ENCODE peak calls at places on chromosomes 3 and 15, in seven cellular contexts. R, E, S, Z, P, I and V are unnamed samples.

GRCh38 chr15:27358751-27359434 is 387.9 kb downstream of the GABRG3 start:
- DNase-seq in R (no peak), E (no peak), S (peak), Z (no peak), P (no peak), I (peak), V (no peak)

GRCh38 chr3:165070682-165071081 is 7.6 kb downstream of the SI start:
- DNase-seq in R (no peak), E (no peak), S (no peak), Z (no peak), P (no peak), I (no peak), V (no peak)

GRCh38 chr3:41690766-41691563 is 270.9 kb downstream of the ULK4 start:
- DNase-seq in R (no peak), E (no peak), S (no peak), Z (no peak), P (no peak), I (peak), V (no peak)

GRCh38 chr15:40115670-40116093 is 7.0 kb upstream of the BMF start:
- DNase-seq in R (no peak), E (no peak), S (no peak), Z (peak), P (no peak), I (no peak), V (peak)

GRCh38 chr3:95197661-95198060 is 1134.8 kb downstream of the NSUN3 start:
- DNase-seq in R (no peak), E (no peak), S (no peak), Z (no peak), P (no peak), I (no peak), V (no peak)

GRCh38 chr15:45855210-45855906 is 220.5 kb downstream of the SQOR start:
- DNase-seq in R (no peak), E (no peak), S (no peak), Z (no peak), P (no peak), I (no peak), V (no peak)

GRCh38 chr15:25787381-25787780 is 75.7 kb downstream of the ATP10A start:
- DNase-seq in R (peak), E (no peak), S (no peak), Z (no peak), P (no peak), I (no peak), V (peak)

GRCh38 chr15:94026458-94026967 is 204.8 kb upstream of the MCTP2 start:
- DNase-seq in R (peak), E (peak), S (peak), Z (no peak), P (no peak), I (peak), V (peak)

GRCh38 chr3:124792341-124793034 is 62.2 kb downstream of the UMPS start:
- DNase-seq in R (no peak), E (no peak), S (peak), Z (no peak), P (no peak), I (no peak), V (no peak)

GRCh38 chr15:61794276-61794675 is 266.0 kb downstream of the VPS13C start:
- DNase-seq in R (no peak), E (no peak), S (no peak), Z (no peak), P (no peak), I (peak), V (no peak)

GRCh38 chr3:171353423-171353822 is 106.8 kb downstream of the TNIK start:
- DNase-seq in R (peak), E (no peak), S (peak), Z (no peak), P (no peak), I (no peak), V (peak)

GRCh38 chr3:7518471-7518870 is 657.6 kb downstream of the GRM7 start:
- DNase-seq in R (no peak), E (no peak), S (no peak), Z (no peak), P (no peak), I (peak), V (peak)

GRCh38 chr3:71180524-71180923 is 403.0 kb downstream of the FOXP1 start:
- DNase-seq in R (no peak), E (no peak), S (no peak), Z (no peak), P (no peak), I (no peak), V (no peak)

GRCh38 chr15:70526221-70526973 is 237.0 kb downstream of the UACA start:
- DNase-seq in R (peak), E (no peak), S (peak), Z (no peak), P (no peak), I (peak), V (peak)

GRCh38 chr3:187252311-187252710 is 39.2 kb downstream of the MASP1 start:
- DNase-seq in R (peak), E (no peak), S (no peak), Z (no peak), P (no peak), I (no peak), V (no peak)

GRCh38 chr3:184815046-184815930 is 3.3 kb downstream of the VPS8 start:
- DNase-seq in R (peak), E (peak), S (peak), Z (peak), P (no peak), I (peak), V (peak)

GRCh38 chr15:69685524-69686452 is 233.2 kb downstream of the RPLP1 start:
- DNase-seq in R (no peak), E (no peak), S (no peak), Z (no peak), P (no peak), I (no peak), V (peak)

GRCh38 chr3:173659972-173660371 is 262.4 kb downstream of the NLGN1 start:
- DNase-seq in R (no peak), E (no peak), S (peak), Z (no peak), P (no peak), I (no peak), V (no peak)

GRCh38 chr3:10437272-10437994 is 68.0 kb downstream of the ATP2B2 start:
- DNase-seq in R (peak), E (peak), S (peak), Z (peak), P (no peak), I (peak), V (peak)

GRCh38 chr15:94387854-94388441 is 156.6 kb downstream of the MCTP2 start:
- DNase-seq in R (no peak), E (no peak), S (no peak), Z (no peak), P (no peak), I (no peak), V (no peak)

GRCh38 chr3:43102773-43103480 is 3.0 kb downstream of the POMGNT2 start:
- DNase-seq in R (no peak), E (no peak), S (no peak), Z (no peak), P (no peak), I (no peak), V (no peak)

GRCh38 chr3:114384558-114384903 is 90.7 kb downstream of the TIGIT start:
- DNase-seq in R (no peak), E (no peak), S (no peak), Z (no peak), P (no peak), I (no peak), V (no peak)

GRCh38 chr3:114380233-114380645 is 86.4 kb downstream of the TIGIT start:
- DNase-seq in R (peak), E (peak), S (peak), Z (no peak), P (peak), I (peak), V (no peak)

GRCh38 chr3:114389156-114389555 is 95.3 kb downstream of the TIGIT start:
- DNase-seq in R (no peak), E (no peak), S (no peak), Z (peak), P (no peak), I (no peak), V (no peak)

GRCh38 chr3:114379266-114379665 is 85.4 kb downstream of the TIGIT start:
- DNase-seq in R (peak), E (no peak), S (peak), Z (no peak), P (no peak), I (no peak), V (no peak)

GRCh38 chr3:114383875-114384557 is 90.2 kb downstream of the TIGIT start:
- DNase-seq in R (peak), E (peak), S (peak), Z (peak), P (peak), I (peak), V (peak)
- H3K4me3 ChIP-seq in R (no peak), E (peak), S (peak), Z (peak), P (peak), I (peak), V (peak)

DNA sequence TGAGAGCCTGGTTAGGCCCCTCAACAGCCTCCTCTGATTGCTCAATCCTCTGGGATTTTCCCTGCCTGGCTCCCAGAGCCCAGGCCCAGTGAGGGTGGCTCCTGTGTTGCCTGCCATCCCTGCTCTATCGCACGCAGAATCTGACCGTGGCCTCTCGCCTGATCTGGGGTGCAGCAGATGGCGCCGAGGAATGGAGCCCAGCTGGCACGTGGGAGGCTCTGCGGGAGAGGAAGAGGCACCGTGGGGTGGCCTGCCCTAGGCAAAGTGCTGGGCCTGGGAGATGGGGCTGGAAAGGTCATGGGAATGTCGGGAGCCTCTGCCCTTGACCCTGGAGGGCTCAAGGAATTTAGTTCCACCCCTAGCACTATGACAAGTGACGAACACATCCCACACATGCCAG is 10.3 kb downstream of the SV2B start:
- DNase-seq in R (no peak), E (no peak), S (no peak), Z (no peak), P (no peak), I (no peak), V (no peak)
- H3K4me3 ChIP-seq in R (no peak), E (no peak), S (no peak), Z (no peak), P (no peak), I (no peak), V (no peak)

GRCh38 chr3:31142139-31142538 is 247.7 kb upstream of the GADL1 start:
- DNase-seq in R (no peak), E (no peak), S (no peak), Z (no peak), P (no peak), I (no peak), V (no peak)
- H3K4me3 ChIP-seq in R (no peak), E (no peak), S (no peak), Z (no peak), P (no peak), I (no peak), V (no peak)

GRCh38 chr15:55589297-55589696 is 1.2 kb upstream of the PYGO1 start:
- DNase-seq in R (no peak), E (no peak), S (no peak), Z (no peak), P (no peak), I (no peak), V (no peak)

GRCh38 chr15:55586808-55587207 is 1.3 kb downstream of the PYGO1 start:
- DNase-seq in R (peak), E (no peak), S (peak), Z (no peak), P (no peak), I (peak), V (no peak)

GRCh38 chr15:55588818-55589122 is 625 bp upstream of the PYGO1 start:
- DNase-seq in R (no peak), E (no peak), S (no peak), Z (no peak), P (no peak), I (no peak), V (no peak)

GRCh38 chr15:55588070-55588817 is at the start of gene PYGO1:
- DNase-seq in R (peak), E (no peak), S (peak), Z (peak), P (peak), I (peak), V (peak)

GRCh38 chr15:55587321-55588069 is 650 bp downstream of the PYGO1 start:
- DNase-seq in R (peak), E (no peak), S (peak), Z (peak), P (peak), I (peak), V (no peak)
- H3K4me3 ChIP-seq in R (peak), E (peak), S (peak), Z (no peak), P (peak), I (peak), V (peak)

GRCh38 chr3:57689367-57690053 is 3.4 kb downstream of the DENND6A start:
- DNase-seq in R (no peak), E (no peak), S (no peak), Z (no peak), P (no peak), I (no peak), V (no peak)

GRCh38 chr3:57694146-57694545 is 1.3 kb upstream of the DENND6A start:
- DNase-seq in R (no peak), E (no peak), S (no peak), Z (no peak), P (no peak), I (no peak), V (no peak)

GRCh38 chr3:57688291-57688690 is 4.6 kb downstream of the DENND6A start:
- DNase-seq in R (no peak), E (no peak), S (no peak), Z (no peak), P (no peak), I (no peak), V (no peak)

GRCh38 chr3:57692404-57693191 is at the start of gene DENND6A:
- DNase-seq in R (peak), E (peak), S (peak), Z (peak), P (peak), I (peak), V (peak)

DNA sequence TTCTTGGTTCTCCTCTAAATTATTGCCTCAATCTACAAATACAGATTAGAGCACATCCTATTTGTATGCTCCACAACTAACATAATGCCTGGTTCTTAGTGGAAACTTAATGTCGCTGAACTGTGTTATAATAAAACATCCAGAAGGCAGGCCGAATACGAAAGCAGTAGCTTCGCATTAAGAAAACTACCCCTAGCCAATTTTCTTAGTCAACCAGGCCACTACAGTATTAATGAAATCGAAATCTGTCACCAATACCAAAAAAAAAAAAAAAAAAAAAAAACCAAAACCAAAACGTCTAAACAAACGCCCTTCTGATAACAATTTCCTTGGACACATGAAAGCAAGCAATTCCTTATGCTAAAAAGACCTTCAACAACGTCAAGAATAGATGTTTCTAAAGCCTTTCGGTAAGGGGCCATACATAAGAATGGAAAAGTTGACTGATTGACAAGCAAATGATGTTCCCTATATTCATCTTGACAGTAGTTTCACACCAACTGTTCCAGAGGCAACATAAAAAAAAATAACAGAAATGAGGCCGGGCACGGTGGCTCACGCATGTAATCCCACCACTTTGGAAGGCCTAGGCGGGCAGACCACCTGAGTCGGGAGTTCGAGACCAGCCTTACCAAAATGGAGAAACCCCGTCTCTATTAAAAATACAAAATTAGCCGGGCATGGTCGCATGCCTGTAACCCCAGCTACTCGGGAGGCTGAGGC is 1.3 kb downstream of the DENND6A start:
- DNase-seq in R (peak), E (no peak), S (no peak), Z (no peak), P (no peak), I (peak), V (peak)
- H3K4me3 ChIP-seq in R (peak), E (peak), S (peak), Z (peak), P (peak), I (peak), V (peak)

GRCh38 chr15:96184297-96184696 is 146.2 kb upstream of the NR2F2 start:
- DNase-seq in R (no peak), E (no peak), S (no peak), Z (no peak), P (no peak), I (no peak), V (no peak)
- H3K4me3 ChIP-seq in R (no peak), E (no peak), S (no peak), Z (no peak), P (no peak), I (no peak), V (no peak)

GRCh38 chr15:29139540-29140459 is 129.8 kb downstream of the NSMCE3 start:
- DNase-seq in R (peak), E (no peak), S (no peak), Z (peak), P (no peak), I (peak), V (no peak)
- H3K4me3 ChIP-seq in R (no peak), E (peak), S (no peak), Z (no peak), P (peak), I (no peak), V (no peak)

GRCh38 chr15:55281517-55282227 is 7.9 kb downstream of the RAB27A start:
- DNase-seq in R (no peak), E (no peak), S (no peak), Z (no peak), P (no peak), I (no peak), V (no peak)

GRCh38 chr15:55279746-55280351 is 9.8 kb downstream of the RAB27A start:
- DNase-seq in R (peak), E (no peak), S (peak), Z (peak), P (no peak), I (peak), V (peak)

GRCh38 chr15:55283295-55284147 is 6.1 kb downstream of the RAB27A start:
- DNase-seq in R (no peak), E (no peak), S (no peak), Z (no peak), P (no peak), I (no peak), V (no peak)

GRCh38 chr15:55284461-55284860 is 5.2 kb downstream of the RAB27A start:
- DNase-seq in R (no peak), E (no peak), S (no peak), Z (no peak), P (no peak), I (no peak), V (no peak)

GRCh38 chr15:55282284-55282833 is 7.3 kb downstream of the RAB27A start:
- DNase-seq in R (peak), E (no peak), S (peak), Z (no peak), P (no peak), I (peak), V (peak)
- H3K4me3 ChIP-seq in R (no peak), E (no peak), S (no peak), Z (no peak), P (no peak), I (no peak), V (no peak)

GRCh38 chr3:112247351-112247750 is 46.7 kb downstream of the SLC9C1 start:
- DNase-seq in R (no peak), E (no peak), S (no peak), Z (no peak), P (no peak), I (no peak), V (no peak)
- H3K4me3 ChIP-seq in R (no peak), E (no peak), S (no peak), Z (no peak), P (no peak), I (no peak), V (no peak)